ENCODE peak calls at places on chromosomes 5 and 9, in six cellular contexts. S is PC-3, O is GM10248, L is psoas muscle, K is H9, E is progenitor cell of endocrine pancreas. Q is an unnamed sample.

GRCh38 chr5:102807878-102808502 is 52.9 kb downstream of the PAM start:
- DNase-seq in S (no peak), O (no peak), L (no peak), K (peak), E (no peak), Q (peak)

GRCh38 chr5:143663872-143664271 is 148.1 kb upstream of the HMHB1 start:
- DNase-seq in S (no peak), O (no peak), L (no peak), K (no peak), E (no peak), Q (no peak)

GRCh38 chr9:132638240-132638639 is 31.5 kb downstream of the DDX31 start:
- DNase-seq in S (peak), O (no peak), L (no peak), K (no peak), E (no peak), Q (peak)

GRCh38 chr5:95644351-95645042 is 2.1 kb upstream of the RFESD start:
- DNase-seq in S (peak), O (peak), L (no peak), K (peak), E (no peak), Q (peak)

GRCh38 chr9:92896037-92896436 is 18.2 kb upstream of the ZNF484 start:
- DNase-seq in S (no peak), O (no peak), L (no peak), K (no peak), E (no peak), Q (no peak)

GRCh38 chr9:87750726-87751125 is 24.8 kb downstream of the CTSL start:
- DNase-seq in S (no peak), O (no peak), L (no peak), K (no peak), E (no peak), Q (no peak)

GRCh38 chr9:6304232-6304631 is 23.9 kb upstream of the TPD52L3 start:
- DNase-seq in S (no peak), O (no peak), L (no peak), K (no peak), E (no peak), Q (no peak)

GRCh38 chr5:111706345-111706744 is 50.6 kb downstream of the NREP start:
- DNase-seq in S (no peak), O (no peak), L (no peak), K (no peak), E (no peak), Q (no peak)

GRCh38 chr5:57684299-57684702 is 201.7 kb upstream of the ACTBL2 start:
- DNase-seq in S (no peak), O (no peak), L (no peak), K (no peak), E (no peak), Q (no peak)

GRCh38 chr5:57686806-57687205 is 204.2 kb upstream of the ACTBL2 start:
- DNase-seq in S (no peak), O (no peak), L (no peak), K (no peak), E (no peak), Q (no peak)

GRCh38 chr5:57690724-57691123 is 208.1 kb upstream of the ACTBL2 start:
- DNase-seq in S (no peak), O (no peak), L (no peak), K (no peak), E (no peak), Q (no peak)

GRCh38 chr5:57685866-57686265 is 203.3 kb upstream of the ACTBL2 start:
- DNase-seq in S (no peak), O (no peak), L (no peak), K (no peak), E (no peak), Q (no peak)

GRCh38 chr5:57687641-57688040 is 205.0 kb upstream of the ACTBL2 start:
- DNase-seq in S (no peak), O (no peak), L (no peak), K (no peak), E (no peak), Q (no peak)
- TF ChIP-seq CTCF in S (no peak), O (no peak), L (no peak), K (no peak), E (no peak), Q (no peak)

DNA sequence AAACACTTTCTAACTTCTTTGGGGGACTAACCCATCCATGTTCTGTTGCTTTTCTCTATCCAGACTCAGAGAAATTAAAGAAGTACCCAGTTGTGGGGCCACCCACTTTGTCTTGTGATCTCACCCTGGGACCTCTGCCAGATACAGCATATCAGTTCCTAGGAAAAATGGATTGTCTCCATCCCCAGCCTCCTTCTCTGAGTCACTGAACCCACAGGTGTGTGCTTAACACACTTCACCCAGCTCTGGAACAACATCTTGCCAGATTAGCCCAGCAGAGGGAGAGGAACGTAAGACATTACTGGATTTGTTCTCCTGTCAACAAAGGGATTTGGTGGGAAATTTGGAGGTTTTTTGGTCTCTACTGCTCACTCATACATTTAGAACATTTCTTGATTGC is 19.2 kb downstream of the FAM240B start:
- DNase-seq in S (peak), O (no peak), L (no peak), K (no peak), E (no peak), Q (peak)
- TF ChIP-seq CTCF in S (peak), O (no peak), L (no peak), K (peak), E (no peak), Q (peak)

GRCh38 chr5:77064040-77064439 is 23.0 kb downstream of the ZBED3 start:
- DNase-seq in S (no peak), O (no peak), L (no peak), K (no peak), E (no peak), Q (no peak)
- TF ChIP-seq CTCF in S (peak), O (no peak), L (no peak), K (no peak), E (peak), Q (no peak)

GRCh38 chr9:127280880-127281660 is 16.5 kb downstream of the GARNL3 start:
- DNase-seq in S (no peak), O (no peak), L (no peak), K (no peak), E (no peak), Q (no peak)

GRCh38 chr9:127281887-127282286 is 17.3 kb downstream of the GARNL3 start:
- DNase-seq in S (no peak), O (no peak), L (no peak), K (no peak), E (no peak), Q (no peak)

GRCh38 chr9:127285957-127286356 is 21.4 kb downstream of the GARNL3 start:
- DNase-seq in S (no peak), O (no peak), L (no peak), K (no peak), E (no peak), Q (no peak)

GRCh38 chr9:127282611-127283010 is 18.0 kb downstream of the GARNL3 start:
- DNase-seq in S (no peak), O (no peak), L (no peak), K (no peak), E (no peak), Q (no peak)

DNA sequence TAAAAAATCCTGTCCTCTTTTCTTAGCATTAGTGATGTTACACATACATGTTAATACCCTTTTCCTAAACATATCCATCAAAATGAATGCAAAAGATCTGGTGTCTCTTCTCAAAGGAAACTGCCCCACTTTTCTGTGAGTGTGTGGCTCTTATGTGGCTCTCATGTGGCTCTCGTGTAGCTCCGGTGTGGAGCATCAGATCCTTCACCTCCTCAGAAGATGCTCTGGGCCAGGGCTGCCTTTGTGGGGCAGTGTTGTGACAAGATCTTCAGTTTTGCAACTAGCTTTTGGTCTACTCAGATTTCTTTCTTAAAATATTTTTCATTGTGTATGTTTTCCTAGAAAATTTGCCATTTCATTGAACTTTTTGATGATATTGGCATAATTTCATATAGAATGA is 19.3 kb downstream of the GARNL3 start:
- DNase-seq in S (peak), O (no peak), L (peak), K (no peak), E (no peak), Q (peak)
- TF ChIP-seq CTCF in S (peak), O (peak), L (peak), K (peak), E (no peak), Q (peak)

GRCh38 chr5:177519463-177520235 is 2.9 kb upstream of the DDX41 start:
- DNase-seq in S (no peak), O (no peak), L (no peak), K (no peak), E (no peak), Q (no peak)

GRCh38 chr5:177520271-177520670 is 3.5 kb upstream of the DDX41 start:
- DNase-seq in S (no peak), O (no peak), L (no peak), K (no peak), E (no peak), Q (no peak)

GRCh38 chr5:177524539-177524900 is 7.8 kb upstream of the DDX41 start:
- DNase-seq in S (no peak), O (no peak), L (no peak), K (no peak), E (no peak), Q (no peak)

GRCh38 chr5:177523711-177524538 is 7.2 kb upstream of the DDX41 start:
- DNase-seq in S (no peak), O (no peak), L (no peak), K (no peak), E (no peak), Q (no peak)

DNA sequence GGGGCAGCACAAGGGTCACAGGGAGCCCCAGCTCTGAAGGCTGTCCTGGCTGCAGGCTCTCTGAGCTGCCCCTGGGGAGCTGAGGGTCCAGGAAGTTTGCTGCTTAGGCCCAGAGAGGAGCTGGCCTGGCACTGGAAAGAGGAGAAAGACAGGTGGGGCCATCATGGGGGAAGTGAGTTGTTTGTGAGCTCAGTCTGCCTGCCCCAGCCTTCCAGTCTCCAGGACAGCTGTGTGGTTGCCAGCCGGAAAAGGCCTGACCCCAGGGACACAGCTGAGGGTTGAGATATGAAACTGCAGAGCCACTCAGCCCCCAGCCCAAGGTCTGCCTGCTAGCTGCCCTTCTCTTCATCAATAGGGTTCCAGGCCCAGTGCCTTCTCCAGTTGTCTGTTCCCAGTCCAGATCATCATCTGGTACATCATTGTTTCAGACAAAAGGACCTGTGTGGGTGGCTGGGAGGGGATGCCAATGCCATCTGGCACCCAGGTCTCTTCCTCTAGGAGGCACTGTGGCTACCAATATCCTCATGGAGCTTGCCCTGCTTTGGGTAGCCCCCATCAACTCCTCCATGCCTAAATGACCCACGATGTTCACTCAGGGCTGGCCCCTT is 4.2 kb upstream of the DDX41 start:
- DNase-seq in S (no peak), O (no peak), L (no peak), K (no peak), E (no peak), Q (no peak)
- TF ChIP-seq CTCF in S (peak), O (no peak), L (peak), K (peak), E (no peak), Q (peak)

DNA sequence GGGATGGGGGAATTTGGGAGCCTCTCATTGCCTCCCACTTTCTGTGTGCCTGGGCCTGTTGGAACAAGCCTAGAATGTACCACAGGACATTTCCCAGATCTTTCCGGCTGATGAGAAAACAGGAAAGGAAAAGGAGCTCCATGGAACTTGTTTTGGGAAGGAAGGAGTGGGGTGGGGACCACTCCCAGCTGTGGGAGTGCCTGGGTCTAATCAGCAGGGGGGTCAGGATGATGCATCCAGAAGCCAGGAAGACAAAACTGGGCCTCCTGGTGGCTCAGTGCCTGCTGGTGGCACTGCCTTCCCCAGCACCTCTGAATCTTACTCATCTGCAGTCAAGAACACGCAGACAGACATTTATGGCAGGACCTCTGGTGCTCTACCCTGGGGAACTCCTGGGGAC is 2.8 kb downstream of the SMIM33 start:
- DNase-seq in S (no peak), O (no peak), L (no peak), K (no peak), E (no peak), Q (no peak)
- TF ChIP-seq CTCF in S (no peak), O (no peak), L (no peak), K (peak), E (no peak), Q (peak)

GRCh38 chr9:127769985-127770904 is 8.2 kb downstream of the SH2D3C start:
- DNase-seq in S (no peak), O (no peak), L (no peak), K (no peak), E (no peak), Q (no peak)
- TF ChIP-seq CTCF in S (no peak), O (no peak), L (no peak), K (no peak), E (no peak), Q (no peak)

DNA sequence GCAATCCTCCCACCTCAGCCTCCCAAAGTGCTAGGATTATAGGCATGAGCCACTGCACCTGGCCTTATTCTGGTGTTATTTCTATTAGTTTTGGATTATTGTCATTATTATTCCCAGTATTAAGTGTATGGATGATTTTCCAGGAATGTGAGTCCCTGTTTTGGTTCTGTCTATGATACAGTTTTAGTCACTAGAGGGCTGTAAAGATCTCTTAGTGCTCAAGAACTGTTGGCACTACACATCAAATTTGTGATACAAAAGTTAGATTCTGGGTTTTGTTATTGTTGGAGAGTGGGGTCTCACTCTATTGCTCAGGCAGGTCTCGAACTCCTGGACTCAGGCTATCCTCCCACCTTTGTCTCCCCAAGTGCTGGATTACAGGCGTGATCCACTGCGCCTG is 12.1 kb downstream of the CCL28 start:
- DNase-seq in S (peak), O (no peak), L (no peak), K (no peak), E (no peak), Q (no peak)
- TF ChIP-seq CTCF in S (peak), O (no peak), L (no peak), K (no peak), E (no peak), Q (peak)